ENCODE peak calls at places on chromosomes 2 and 18, in ten cellular contexts. E, O, G, A, C, N, X, D, Z and I are unnamed samples.

GRCh38 chr2:96514521-96514920 is 9.4 kb upstream of the NEURL3 start:
- DNase-seq in C (no peak), A (no peak), N (no peak), Z (peak), D (no peak), O (no peak), X (no peak), E (no peak), G (no peak), I (no peak)

GRCh38 chr2:60416221-60417008 is 137.0 kb downstream of the BCL11A start:
- DNase-seq in G (no peak), C (no peak), Z (peak), D (no peak), A (no peak), X (no peak), N (no peak), O (no peak), E (peak), I (no peak)

GRCh38 chr2:117968724-117969121 is 45.1 kb downstream of the CCDC93 start:
- DNase-seq in D (no peak), E (no peak), N (no peak), O (no peak), G (no peak), C (no peak), X (no peak), Z (no peak), A (no peak), I (no peak)

GRCh38 chr2:98847853-98848252 is 88.2 kb downstream of the CRACDL start:
- DNase-seq in D (no peak), Z (no peak), A (no peak), G (no peak), X (no peak), E (no peak), O (no peak), N (no peak), C (no peak), I (no peak)

GRCh38 chr2:30185175-30185574 is 38.4 kb downstream of the YPEL5 start:
- DNase-seq in G (no peak), E (peak), A (no peak), Z (no peak), D (no peak), O (no peak), C (no peak), X (no peak), N (no peak), I (no peak)

GRCh38 chr18:21303913-21304312 is 61.9 kb downstream of the GREB1L start:
- DNase-seq in C (peak), G (no peak), N (no peak), E (no peak), A (no peak), X (no peak), Z (peak), O (no peak), D (no peak), I (no peak)

GRCh38 chr2:5364361-5364760 is 327.8 kb upstream of the SOX11 start:
- DNase-seq in C (no peak), G (no peak), Z (peak), O (no peak), E (no peak), D (no peak), N (no peak), X (no peak), A (no peak), I (no peak)

GRCh38 chr2:167681234-167681633 is 566.2 kb downstream of the STK39 start:
- DNase-seq in D (no peak), Z (no peak), E (no peak), O (no peak), G (no peak), X (no peak), C (no peak), A (no peak), N (no peak), I (no peak)

GRCh38 chr2:185645529-185645928 is 93.1 kb upstream of the FSIP2 start:
- DNase-seq in A (no peak), O (no peak), E (no peak), X (no peak), N (no peak), G (no peak), C (no peak), D (no peak), Z (no peak), I (no peak)

GRCh38 chr2:239979243-239980023 is 45.7 kb downstream of the NDUFA10 start:
- DNase-seq in O (peak), Z (no peak), G (peak), E (peak), X (peak), N (no peak), A (no peak), D (peak), C (peak), I (no peak)

GRCh38 chr2:30747206-30747605 is 60.0 kb downstream of the CAPN13 start:
- DNase-seq in Z (peak), C (no peak), A (no peak), O (no peak), X (no peak), G (no peak), E (no peak), N (no peak), D (no peak), I (no peak)

GRCh38 chr2:241935314-241935713 is 65.8 kb downstream of the RTP5 start:
- DNase-seq in G (no peak), Z (peak), A (no peak), D (no peak), C (peak), X (no peak), E (peak), N (no peak), O (no peak), I (no peak)

GRCh38 chr2:121529439-121530209 is 1.1 kb upstream of the RNU4ATAC start:
- DNase-seq in N (no peak), A (no peak), G (peak), X (no peak), C (peak), E (peak), O (no peak), Z (peak), D (peak), I (peak)

GRCh38 chr18:58862851-58863538 is 1.7 kb upstream of the ZNF532 start:
- DNase-seq in D (peak), C (peak), Z (peak), X (no peak), O (no peak), A (no peak), E (peak), G (peak), N (peak), I (peak)

GRCh38 chr2:12716250-12717190 is at the start of gene TRIB2:
- DNase-seq in Z (peak), X (peak), E (peak), N (peak), A (peak), G (peak), C (peak), O (peak), D (peak), I (peak)
- TF ChIP-seq CTCF in Z (peak), X (peak), E (no peak), N (no peak), A (no peak), G (no peak), C (no peak), O (no peak), D (no peak), I (peak)

DNA sequence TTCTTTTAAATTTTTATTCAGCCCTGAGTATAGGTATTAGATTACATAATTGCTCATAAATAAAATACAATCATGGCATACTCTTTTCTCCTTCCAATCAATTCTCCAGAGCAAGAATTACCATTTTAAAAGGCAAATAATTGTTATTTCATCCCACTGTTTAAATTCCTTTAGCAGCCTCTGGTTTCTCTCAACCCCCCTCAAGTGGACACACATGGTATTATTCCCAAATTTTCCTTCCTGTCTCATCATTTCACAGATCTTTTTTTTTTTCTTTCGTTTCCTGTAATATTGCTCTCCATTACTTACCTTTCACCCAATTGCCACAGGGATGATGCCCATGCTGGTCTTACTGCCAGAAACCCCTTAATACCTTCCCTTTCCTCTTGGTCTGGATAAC is 385.2 kb downstream of the RIT2 start:
- DNase-seq in G (no peak), C (no peak), N (no peak), A (no peak), D (no peak), O (no peak), E (no peak), X (no peak), Z (no peak), I (no peak)
- TF ChIP-seq CTCF in G (peak), C (peak), N (no peak), A (no peak), D (peak), O (peak), E (peak), X (no peak), Z (no peak), I (no peak)

DNA sequence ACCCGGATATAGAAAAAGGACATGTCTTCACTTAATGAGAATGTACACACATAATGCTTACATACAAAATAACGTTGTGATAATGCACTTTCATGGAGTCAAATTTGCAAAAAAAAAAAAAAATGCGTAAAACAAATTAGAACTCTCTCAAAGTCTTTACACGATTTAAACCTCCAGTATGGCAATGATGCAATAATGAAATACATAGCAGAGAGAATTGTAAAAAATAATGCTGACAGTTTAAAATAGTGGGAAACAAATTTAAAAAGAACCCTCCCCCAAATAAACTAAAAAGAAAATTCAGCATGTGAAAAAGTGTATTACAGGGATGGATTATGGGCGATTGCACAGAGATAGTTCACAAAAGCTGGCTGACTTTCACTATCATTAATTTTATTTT is 46.6 kb upstream of the FHL2 start:
- DNase-seq in E (no peak), O (no peak), Z (no peak), X (no peak), D (no peak), G (no peak), C (no peak), N (no peak), A (no peak), I (no peak)
- TF ChIP-seq CTCF in E (no peak), O (no peak), Z (no peak), X (no peak), D (no peak), G (no peak), C (no peak), N (no peak), A (no peak), I (no peak)

GRCh38 chr2:160534249-160534648 is 40.6 kb upstream of the RBMS1 start:
- DNase-seq in E (no peak), A (no peak), C (no peak), Z (no peak), D (no peak), O (no peak), X (no peak), G (no peak), N (no peak), I (no peak)
- TF ChIP-seq CTCF in E (no peak), A (no peak), C (no peak), Z (no peak), D (no peak), O (no peak), X (no peak), G (no peak), N (no peak), I (no peak)